ENCODE peak calls at places on chromosome 15, in four cellular contexts. P is GM03348; Y is osteocyte; I is stimulated activated CD8-positive, alpha-beta memory T cell treated with anti-CD3 and anti-CD28 coated beads, Interleukin-7, amount 100 ng/mL, for 1 hour. R is an unnamed sample.
A peak's percentile ranks its signal among the peaks of the same experiment; 100 is the strongest.

GRCh38 chr15:98304366-98304765 is 343.9 kb downstream of the ARRDC4 start:
- DNase-seq in P (no peak), Y (no peak), I (no peak), R (no peak)

GRCh38 chr15:85667491-85668424 is 127.0 kb downstream of the KLHL25 start:
- DNase-seq in P (peak; percentile 83), Y (no peak), I (no peak), R (no peak)

GRCh38 chr15:67914537-67915373 is 74.9 kb upstream of the RNU6-1 start:
- DNase-seq in P (no peak), Y (no peak), I (no peak), R (no peak)

GRCh38 chr15:83810110-83810509 is 156.2 kb downstream of the ADAMTSL3 start:
- DNase-seq in P (no peak), Y (no peak), I (no peak), R (no peak)

GRCh38 chr15:66252411-66253295 is 897 bp downstream of the MEGF11 start:
- DNase-seq in P (peak; percentile 87), Y (peak; percentile 89), I (peak; percentile 12), R (no peak)

GRCh38 chr15:90564109-90564508 is 34.4 kb downstream of the CRTC3 start:
- DNase-seq in P (no peak), Y (no peak), I (no peak), R (no peak)

GRCh38 chr15:60095711-60096110 is 91.6 kb downstream of the FOXB1 start:
- DNase-seq in P (peak; percentile 11), Y (no peak), I (no peak), R (no peak)

GRCh38 chr15:90816401-90817116 is 51.8 kb upstream of the FURIN start:
- DNase-seq in P (no peak), Y (peak; percentile 63), I (no peak), R (no peak)

GRCh38 chr15:72483279-72483678 is 9.1 kb downstream of the ARIH1 start:
- DNase-seq in P (no peak), Y (no peak), I (no peak), R (no peak)

GRCh38 chr15:45705510-45706473 is 71.0 kb downstream of the SQOR start:
- DNase-seq in P (peak; percentile 86), Y (no peak), I (peak; percentile 39), R (no peak)

GRCh38 chr15:83078712-83079111 is 11.7 kb upstream of the BTBD1 start:
- DNase-seq in P (no peak), Y (peak; percentile 42), I (no peak), R (no peak)

GRCh38 chr15:47439870-47440155 is 277.5 kb upstream of the SEMA6D start:
- DNase-seq in P (no peak), Y (no peak), I (no peak), R (no peak)

GRCh38 chr15:59812185-59812870 is 123.2 kb upstream of the BNIP2 start:
- DNase-seq in P (no peak), Y (no peak), I (no peak), R (no peak)

GRCh38 chr15:101070502-101071273 is 151.5 kb downstream of the LRRK1 start:
- DNase-seq in P (peak; percentile 81), Y (no peak), I (no peak), R (no peak)

GRCh38 chr15:82300883-82301282 is 38.3 kb downstream of the SAXO2 start:
- DNase-seq in P (no peak), Y (peak; percentile 66), I (no peak), R (no peak)